ENCODE peak calls at places on chromosomes 2 and 18, in nine cellular contexts. F is endothelial cell of umbilical vein, D is HCT116, A is K562, O is sigmoid colon, E is prostate gland, S is GM12891, P is upper lobe of left lung, X is transverse colon. R is an unnamed sample.

GRCh38 chr2:2324119-2324518 is 7.0 kb downstream of the MYT1L start:
- DNase-seq in S (no peak), O (no peak), A (no peak), D (no peak), P (no peak), X (no peak), E (no peak), F (no peak), R (no peak)

GRCh38 chr2:217106650-217107014 is 246.8 kb upstream of the TNP1 start:
- DNase-seq in F (no peak), D (peak), E (no peak), X (no peak), O (no peak), A (peak), P (no peak), S (no peak), R (no peak)

GRCh38 chr18:65221736-65222135 is 529.1 kb upstream of the CDH7 start:
- DNase-seq in O (no peak), S (no peak), D (no peak), P (no peak), E (no peak), X (no peak), A (no peak), F (no peak), R (no peak)

GRCh38 chr18:64245461-64245860 is 96.6 kb upstream of the LINC00305 start:
- DNase-seq in X (no peak), E (no peak), O (no peak), F (no peak), D (no peak), S (no peak), A (no peak), P (no peak), R (no peak)

GRCh38 chr18:70169747-70170146 is 35.7 kb downstream of the RTTN start:
- DNase-seq in O (no peak), D (no peak), E (no peak), P (no peak), X (no peak), A (no peak), S (no peak), F (no peak), R (no peak)

GRCh38 chr2:191043438-191043837 is 29.5 kb upstream of the STAT1 start:
- DNase-seq in X (no peak), A (no peak), O (no peak), P (no peak), S (no peak), E (no peak), D (no peak), F (no peak), R (no peak)

GRCh38 chr2:120503793-120504571 is 158.0 kb downstream of the INHBB start:
- DNase-seq in O (no peak), P (no peak), A (no peak), X (no peak), E (no peak), S (no peak), F (peak), D (no peak), R (no peak)

GRCh38 chr18:76757925-76758324 is 64.4 kb upstream of the ZNF236 start:
- DNase-seq in X (no peak), A (no peak), O (no peak), P (peak), E (no peak), S (no peak), D (no peak), F (no peak), R (no peak)

GRCh38 chr2:205534997-205535396 is 147.3 kb upstream of the NRP2 start:
- DNase-seq in O (no peak), P (no peak), S (no peak), X (no peak), D (no peak), F (no peak), A (no peak), E (no peak), R (no peak)

GRCh38 chr2:232886632-232887031 is 16.6 kb downstream of the SNORC start:
- DNase-seq in P (peak), E (no peak), D (no peak), S (no peak), A (no peak), X (no peak), F (no peak), O (no peak), R (peak)

GRCh38 chr2:86069091-86069685 is 36.5 kb downstream of the POLR1A start:
- DNase-seq in D (no peak), P (no peak), E (no peak), O (no peak), F (no peak), S (no peak), X (no peak), A (no peak), R (no peak)

GRCh38 chr2:1842945-1843344 is 98.6 kb upstream of the PXDN start:
- DNase-seq in D (no peak), X (no peak), F (no peak), S (no peak), O (no peak), E (no peak), A (no peak), P (peak), R (no peak)

GRCh38 chr2:99469394-99469793 is 20.4 kb downstream of the REV1 start:
- DNase-seq in O (no peak), F (no peak), X (no peak), E (no peak), A (no peak), D (no peak), S (no peak), P (no peak), R (no peak)

GRCh38 chr2:69652206-69652605 is 8.7 kb upstream of the AAK1 start:
- DNase-seq in D (peak), S (no peak), O (no peak), A (no peak), X (no peak), E (no peak), P (no peak), F (no peak), R (no peak)

GRCh38 chr2:161085041-161085598 is 75.1 kb upstream of the TANK start:
- DNase-seq in F (peak), P (no peak), E (no peak), A (no peak), D (no peak), X (no peak), S (no peak), O (no peak), R (no peak)

GRCh38 chr2:108409768-108410167 is 32.0 kb downstream of the SULT1C4 start:
- DNase-seq in X (no peak), E (no peak), D (no peak), S (no peak), O (no peak), P (no peak), F (no peak), A (no peak), R (no peak)

GRCh38 chr2:202529389-202529788 is 105.4 kb upstream of the FAM117B start:
- DNase-seq in S (no peak), X (no peak), F (peak), E (no peak), A (no peak), O (no peak), D (no peak), P (no peak), R (no peak)

GRCh38 chr18:68699043-68699442 is 15.9 kb downstream of the TMX3 start:
- DNase-seq in O (no peak), X (no peak), F (no peak), D (no peak), E (no peak), P (no peak), A (no peak), S (no peak), R (no peak)

GRCh38 chr2:144274131-144274530 is 245.8 kb downstream of the ZEB2 start:
- DNase-seq in S (no peak), A (no peak), P (no peak), X (no peak), D (no peak), F (peak), E (no peak), O (no peak), R (no peak)

GRCh38 chr2:190600293-190601103 is 48.4 kb upstream of the NAB1 start:
- DNase-seq in O (no peak), X (no peak), F (no peak), P (peak), E (no peak), D (no peak), A (no peak), S (no peak), R (no peak)

GRCh38 chr2:126835261-126835660 is 63.4 kb upstream of the TEX51 start:
- DNase-seq in X (no peak), O (peak), S (no peak), A (no peak), P (no peak), F (no peak), D (no peak), E (no peak), R (no peak)

GRCh38 chr2:154015233-154015632 is 143.5 kb downstream of the GALNT13 start:
- DNase-seq in O (no peak), P (no peak), E (no peak), A (no peak), S (no peak), X (no peak), D (no peak), F (no peak), R (no peak)

GRCh38 chr18:45186832-45187231 is 428.4 kb upstream of the SLC14A2 start:
- DNase-seq in O (no peak), A (no peak), P (no peak), S (no peak), X (no peak), E (no peak), D (no peak), F (no peak), R (no peak)

GRCh38 chr18:7139409-7139808 is 21.8 kb upstream of the LAMA1 start:
- DNase-seq in A (no peak), X (no peak), F (no peak), P (no peak), O (no peak), S (no peak), D (no peak), E (no peak), R (no peak)

GRCh38 chr2:236745420-236746210 is 176.0 kb downstream of the ACKR3 start:
- DNase-seq in F (no peak), P (no peak), S (no peak), X (no peak), A (no peak), O (no peak), E (peak), D (no peak), R (no peak)

GRCh38 chr2:241865957-241866858 is 3.3 kb upstream of the RTP5 start:
- DNase-seq in P (peak), F (peak), A (no peak), X (no peak), O (no peak), D (no peak), S (no peak), E (no peak), R (no peak)

GRCh38 chr2:26487192-26487591 is 9.3 kb upstream of the OTOF start:
- DNase-seq in F (no peak), E (no peak), D (no peak), O (no peak), P (no peak), X (no peak), A (no peak), S (no peak), R (no peak)

GRCh38 chr2:43026451-43027102 is 199.8 kb downstream of the ZFP36L2 start:
- DNase-seq in E (no peak), F (no peak), O (no peak), X (no peak), P (peak), A (no peak), S (no peak), D (no peak), R (no peak)

GRCh38 chr2:922230-922629 is 28.4 kb upstream of the SNTG2 start:
- DNase-seq in E (no peak), O (no peak), P (peak), S (no peak), D (no peak), F (no peak), X (no peak), A (no peak), R (no peak)

GRCh38 chr2:144519934-144520717 is at the start of gene ZEB2:
- DNase-seq in S (no peak), F (peak), D (peak), O (peak), A (peak), P (no peak), E (no peak), X (peak), R (no peak)

GRCh38 chr2:139359818-139360217 is 579.6 kb upstream of the NXPH2 start:
- DNase-seq in A (no peak), P (no peak), O (no peak), X (no peak), F (no peak), D (no peak), E (no peak), S (no peak), R (no peak)

GRCh38 chr2:18085593-18085992 is 207.1 kb downstream of the KCNS3 start:
- DNase-seq in A (no peak), E (no peak), P (no peak), X (no peak), S (no peak), D (no peak), F (no peak), O (no peak), R (no peak)

GRCh38 chr2:219618733-219619122 is 8.7 kb upstream of the SLC4A3 start:
- DNase-seq in D (no peak), E (no peak), O (no peak), F (no peak), X (no peak), P (no peak), A (no peak), S (no peak), R (no peak)
- TF ChIP-seq POLR2AphosphoS5 in D (no peak), E (no peak), O (no peak), F (no peak), X (no peak), P (no peak), A (no peak), S (no peak), R (no peak)

GRCh38 chr2:178029342-178029741 is 43.2 kb downstream of the PDE11A start:
- DNase-seq in D (no peak), P (no peak), S (no peak), F (no peak), O (no peak), E (no peak), X (no peak), A (no peak), R (no peak)

GRCh38 chr2:178025551-178026185 is 46.9 kb downstream of the PDE11A start:
- DNase-seq in E (no peak), S (no peak), F (no peak), A (no peak), D (no peak), P (no peak), X (no peak), O (no peak), R (no peak)
- TF ChIP-seq POLR2A in E (no peak), S (no peak), F (no peak), A (no peak), D (no peak), P (no peak), X (no peak), O (no peak), R (no peak)

GRCh38 chr2:239625913-239626734 is 225.3 kb upstream of the HDAC4 start:
- DNase-seq in E (no peak), D (no peak), X (no peak), A (no peak), S (no peak), P (peak), O (no peak), F (no peak), R (no peak)
- TF ChIP-seq POLR2AphosphoS5 in E (no peak), D (no peak), X (no peak), A (no peak), S (no peak), P (no peak), O (no peak), F (no peak), R (no peak)

GRCh38 chr18:50192903-50193795 is 1.8 kb downstream of the MYO5B start:
- DNase-seq in O (no peak), X (peak), A (no peak), E (no peak), D (no peak), P (peak), F (no peak), S (no peak), R (no peak)

GRCh38 chr18:50196261-50196660 is 1.3 kb upstream of the MYO5B start:
- DNase-seq in A (no peak), E (no peak), D (no peak), S (no peak), F (no peak), O (no peak), X (no peak), P (no peak), R (no peak)

GRCh38 chr18:50195689-50196088 is 742 bp upstream of the MYO5B start:
- DNase-seq in X (peak), A (no peak), P (no peak), E (no peak), S (no peak), O (no peak), D (no peak), F (no peak), R (no peak)

GRCh38 chr18:50193796-50194622 is 938 bp downstream of the MYO5B start:
- DNase-seq in E (no peak), A (no peak), X (peak), D (no peak), S (no peak), P (peak), O (no peak), F (no peak), R (no peak)

GRCh38 chr18:50194623-50195532 is at the start of gene MYO5B:
- DNase-seq in P (peak), D (peak), S (peak), A (peak), X (peak), E (peak), O (no peak), F (no peak), R (peak)
- TF ChIP-seq POLR2A in P (no peak), D (no peak), S (no peak), A (no peak), X (peak), E (peak), O (no peak), F (no peak), R (no peak)

GRCh38 chr18:62224229-62224628 is 37.2 kb downstream of the RELCH start:
- DNase-seq in A (no peak), F (no peak), X (no peak), E (no peak), O (no peak), P (no peak), D (no peak), S (no peak), R (no peak)

DNA sequence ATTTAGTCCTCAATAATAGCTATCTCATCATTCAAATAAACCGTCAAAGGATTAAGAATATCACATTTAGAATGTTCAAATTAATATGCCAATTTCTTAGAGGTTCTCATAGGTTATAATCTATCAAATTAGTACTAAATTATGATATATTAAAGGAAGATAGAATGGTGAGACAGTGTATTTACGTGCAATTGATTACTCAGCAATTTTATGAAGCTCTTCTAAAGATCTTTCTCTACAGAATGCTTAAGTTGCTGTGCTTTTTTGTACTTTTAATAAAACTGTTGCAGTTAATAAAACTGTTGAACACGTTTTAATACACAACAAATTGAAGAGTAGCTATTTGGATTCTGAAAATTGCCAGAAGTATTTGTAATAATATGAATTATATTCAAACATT is 39.0 kb downstream of the RELCH start:
- DNase-seq in O (no peak), S (no peak), P (no peak), D (no peak), F (no peak), A (no peak), E (no peak), X (no peak), R (no peak)
- TF ChIP-seq POLR2AphosphoS5 in O (no peak), S (no peak), P (no peak), D (no peak), F (no peak), A (no peak), E (no peak), X (no peak), R (no peak)

GRCh38 chr18:55589625-55590291 is 1.8 kb upstream of the TCF4 start:
- DNase-seq in O (peak), F (peak), X (peak), E (peak), P (peak), D (no peak), S (peak), A (peak), R (peak)
- TF ChIP-seq POLR2A in O (peak), F (peak), X (peak), E (peak), P (no peak), D (no peak), S (peak), A (peak), R (peak)

GRCh38 chr18:49858309-49859005 is 45.1 kb upstream of the ACAA2 start:
- DNase-seq in E (peak), P (no peak), X (peak), F (peak), S (peak), O (peak), D (peak), A (peak), R (peak)
- TF ChIP-seq POLR2AphosphoS5 in E (peak), P (no peak), X (peak), F (no peak), S (no peak), O (no peak), D (peak), A (no peak), R (no peak)